ENCODE peak calls at places on chromosome 7, in four cellular contexts. C is T-cell, Z is D341Med, E is fibroblast of the aortic adventitia. K is an unnamed sample.

GRCh38 chr7:95595825-95596182 is 512 bp downstream of the PDK4 start:
- DNase-seq in C (no peak), Z (peak; percentile 14), E (no peak), K (no peak)

GRCh38 chr7:150357277-150357676 is 11.3 kb upstream of the REPIN1 start:
- DNase-seq in C (peak; percentile 73), Z (peak; percentile 73), E (no peak), K (no peak)

GRCh38 chr7:107559864-107560263 is 3.9 kb downstream of the COG5 start:
- DNase-seq in C (no peak), Z (no peak), E (peak; percentile 80), K (no peak)

GRCh38 chr7:104926189-104926904 is 87.7 kb upstream of the KMT2E start:
- DNase-seq in C (no peak), Z (no peak), E (no peak), K (no peak)

GRCh38 chr7:151990567-151990966 is 34.3 kb downstream of the GALNTL5 start:
- DNase-seq in C (no peak), Z (no peak), E (no peak), K (no peak)

GRCh38 chr7:16265184-16265804 is 156.0 kb downstream of the CRPPA start:
- DNase-seq in C (no peak), Z (no peak), E (no peak), K (no peak)

GRCh38 chr7:121075952-121076349 is 87.4 kb downstream of the CPED1 start:
- DNase-seq in C (no peak), Z (no peak), E (no peak), K (no peak)

GRCh38 chr7:130673066-130673465 is 4.5 kb upstream of the COPG2 start:
- DNase-seq in C (no peak), Z (no peak), E (peak; percentile 16), K (no peak)

GRCh38 chr7:114554781-114555537 is 140.3 kb downstream of the FOXP2 start:
- DNase-seq in C (no peak), Z (no peak), E (peak; percentile 70), K (no peak)

GRCh38 chr7:66339141-66339540 is 134.0 kb downstream of the TPST1 start:
- DNase-seq in C (no peak), Z (no peak), E (no peak), K (no peak)

GRCh38 chr7:30164567-30164966 is 29.8 kb downstream of the MTURN start:
- DNase-seq in C (no peak), Z (peak; percentile 57), E (peak; percentile 76), K (no peak)

GRCh38 chr7:32204361-32205018 is 134.3 kb upstream of the PDE1C start:
- DNase-seq in C (no peak), Z (peak; percentile 55), E (peak; percentile 89), K (no peak)

GRCh38 chr7:158973440-158973839 is 117.1 kb downstream of the DYNC2I1 start:
- DNase-seq in C (no peak), Z (no peak), E (no peak), K (peak; percentile 74)

GRCh38 chr7:152760384-152761115 is 998 bp downstream of the ACTR3B start:
- DNase-seq in C (no peak), Z (no peak), E (peak; percentile 20), K (no peak)

GRCh38 chr7:158033196-158033595 is 554.4 kb downstream of the PTPRN2 start:
- DNase-seq in C (no peak), Z (no peak), E (no peak), K (no peak)

GRCh38 chr7:47807756-47808155 is 140.5 kb downstream of the PKD1L1 start:
- DNase-seq in C (no peak), Z (no peak), E (no peak), K (no peak)

K was measured in pancreas.